ENCODE peak calls at places on chromosomes 4 and X, in five cellular contexts. One of them, this sample, is unnamed.

GRCh38 chrX:130726661-130727060 is 176.3 kb downstream of the ENOX2 start:
- DNase-seq in heart right ventricle: no peak
- DNase-seq in WERI-Rb-1: no peak
- DNase-seq in NAMALWA: no peak
- DNase-seq in endodermal cell: no peak
- DNase-seq in this sample: no peak

GRCh38 chr4:71268156-71268555 is 70.7 kb upstream of the SLC4A4 start:
- DNase-seq in heart right ventricle: no peak
- DNase-seq in WERI-Rb-1: no peak
- DNase-seq in NAMALWA: no peak
- DNase-seq in endodermal cell: no peak
- DNase-seq in this sample: no peak

GRCh38 chr4:176123710-176124407 is 58.2 kb downstream of the WDR17 start:
- DNase-seq in heart right ventricle: peak
- DNase-seq in WERI-Rb-1: peak
- DNase-seq in NAMALWA: peak
- DNase-seq in endodermal cell: peak
- DNase-seq in this sample: no peak

GRCh38 chrX:10989386-10989785 is 121.7 kb upstream of the HCCS start:
- DNase-seq in heart right ventricle: no peak
- DNase-seq in WERI-Rb-1: no peak
- DNase-seq in NAMALWA: no peak
- DNase-seq in endodermal cell: peak
- DNase-seq in this sample: no peak

GRCh38 chrX:1673337-1673736 is 58.5 kb downstream of the ASMT start:
- DNase-seq in heart right ventricle: no peak
- DNase-seq in WERI-Rb-1: peak
- DNase-seq in NAMALWA: peak
- DNase-seq in endodermal cell: peak
- DNase-seq in this sample: no peak

GRCh38 chr4:55358668-55359067 is 12.6 kb downstream of the SRD5A3 start:
- DNase-seq in heart right ventricle: no peak
- DNase-seq in WERI-Rb-1: no peak
- DNase-seq in NAMALWA: peak
- DNase-seq in endodermal cell: no peak
- DNase-seq in this sample: no peak

GRCh38 chrX:20001615-20002014 is 10.8 kb upstream of the BCLAF3 start:
- DNase-seq in heart right ventricle: no peak
- DNase-seq in WERI-Rb-1: no peak
- DNase-seq in NAMALWA: no peak
- DNase-seq in endodermal cell: peak
- DNase-seq in this sample: no peak

GRCh38 chr4:47213539-47213938 is 182.2 kb downstream of the GABRB1 start:
- DNase-seq in heart right ventricle: no peak
- DNase-seq in WERI-Rb-1: no peak
- DNase-seq in NAMALWA: no peak
- DNase-seq in endodermal cell: no peak
- DNase-seq in this sample: no peak

GRCh38 chr4:98601719-98602118 is 56.7 kb downstream of the TSPAN5 start:
- DNase-seq in heart right ventricle: no peak
- DNase-seq in WERI-Rb-1: no peak
- DNase-seq in NAMALWA: no peak
- DNase-seq in endodermal cell: no peak
- DNase-seq in this sample: no peak

GRCh38 chr4:10019521-10020051 is 1.7 kb downstream of the SLC2A9 start:
- DNase-seq in heart right ventricle: peak
- DNase-seq in WERI-Rb-1: no peak
- DNase-seq in NAMALWA: no peak
- DNase-seq in endodermal cell: no peak
- DNase-seq in this sample: no peak

GRCh38 chr4:41571422-41571821 is 33.5 kb downstream of the LIMCH1 start:
- DNase-seq in heart right ventricle: no peak
- DNase-seq in WERI-Rb-1: no peak
- DNase-seq in NAMALWA: no peak
- DNase-seq in endodermal cell: no peak
- DNase-seq in this sample: no peak

GRCh38 chr4:143367863-143368262 is 31.2 kb downstream of the GAB1 start:
- DNase-seq in heart right ventricle: no peak
- DNase-seq in WERI-Rb-1: no peak
- DNase-seq in NAMALWA: no peak
- DNase-seq in endodermal cell: no peak
- DNase-seq in this sample: no peak

GRCh38 chrX:138874271-138874670 is 162.8 kb upstream of the FGF13 start:
- DNase-seq in heart right ventricle: no peak
- DNase-seq in WERI-Rb-1: no peak
- DNase-seq in NAMALWA: no peak
- DNase-seq in endodermal cell: no peak
- DNase-seq in this sample: no peak

GRCh38 chrX:100979881-100980607 is 10.5 kb downstream of the ARL13A start:
- DNase-seq in heart right ventricle: no peak
- DNase-seq in WERI-Rb-1: no peak
- DNase-seq in NAMALWA: no peak
- DNase-seq in endodermal cell: no peak
- DNase-seq in this sample: no peak

GRCh38 chr4:102717448-102718092 is 43.2 kb downstream of the MANBA start:
- DNase-seq in heart right ventricle: no peak
- DNase-seq in WERI-Rb-1: no peak
- DNase-seq in NAMALWA: no peak
- DNase-seq in endodermal cell: no peak
- DNase-seq in this sample: no peak

GRCh38 chr4:94961420-94961819 is 203.7 kb downstream of the BMPR1B start:
- DNase-seq in heart right ventricle: no peak
- DNase-seq in WERI-Rb-1: no peak
- DNase-seq in NAMALWA: no peak
- DNase-seq in endodermal cell: no peak
- DNase-seq in this sample: no peak

GRCh38 chrX:129040124-129040523 is 483.2 kb downstream of the SMARCA1 start:
- DNase-seq in heart right ventricle: no peak
- DNase-seq in WERI-Rb-1: no peak
- DNase-seq in NAMALWA: no peak
- DNase-seq in endodermal cell: no peak
- DNase-seq in this sample: no peak

GRCh38 chrX:68488657-68489056 is 10.2 kb upstream of the YIPF6 start:
- DNase-seq in heart right ventricle: no peak
- DNase-seq in WERI-Rb-1: no peak
- DNase-seq in NAMALWA: no peak
- DNase-seq in endodermal cell: no peak
- DNase-seq in this sample: no peak

GRCh38 chr4:16289872-16290554 is 63.7 kb upstream of the TAPT1 start:
- DNase-seq in heart right ventricle: peak
- DNase-seq in WERI-Rb-1: no peak
- DNase-seq in NAMALWA: peak
- DNase-seq in endodermal cell: no peak
- DNase-seq in this sample: peak

GRCh38 chr4:35105486-35105885 is 1138.8 kb downstream of the ARAP2 start:
- DNase-seq in heart right ventricle: no peak
- DNase-seq in WERI-Rb-1: no peak
- DNase-seq in NAMALWA: no peak
- DNase-seq in endodermal cell: no peak
- DNase-seq in this sample: peak

GRCh38 chr4:153222790-153223417 is 18.7 kb downstream of the TRIM2 start:
- DNase-seq in heart right ventricle: peak
- DNase-seq in WERI-Rb-1: no peak
- DNase-seq in NAMALWA: no peak
- DNase-seq in endodermal cell: peak
- DNase-seq in this sample: peak

GRCh38 chrX:147180886-147181285 is 366.3 kb upstream of the CXorf51A start:
- DNase-seq in heart right ventricle: no peak
- DNase-seq in WERI-Rb-1: no peak
- DNase-seq in NAMALWA: no peak
- DNase-seq in endodermal cell: no peak
- DNase-seq in this sample: no peak

GRCh38 chr4:99414401-99414800 is 20.7 kb downstream of the ADH7 start:
- DNase-seq in heart right ventricle: no peak
- DNase-seq in WERI-Rb-1: no peak
- DNase-seq in NAMALWA: no peak
- DNase-seq in endodermal cell: no peak
- DNase-seq in this sample: no peak

GRCh38 chrX:94908171-94908570 is 1234.2 kb downstream of the FAM133A start:
- DNase-seq in heart right ventricle: peak
- DNase-seq in WERI-Rb-1: no peak
- DNase-seq in NAMALWA: no peak
- DNase-seq in endodermal cell: no peak
- DNase-seq in this sample: peak

GRCh38 chr4:107037188-107037587 is 1.1 kb upstream of the DKK2 start:
- DNase-seq in heart right ventricle: no peak
- DNase-seq in WERI-Rb-1: peak
- DNase-seq in NAMALWA: no peak
- DNase-seq in endodermal cell: peak
- DNase-seq in this sample: no peak

GRCh38 chr4:2914220-2915126 is 48.7 kb downstream of the NOP14 start:
- DNase-seq in heart right ventricle: no peak
- DNase-seq in WERI-Rb-1: no peak
- DNase-seq in NAMALWA: no peak
- DNase-seq in endodermal cell: no peak
- DNase-seq in this sample: no peak